ENCODE peak calls at places on chromosomes 16 and 17, in ten cellular contexts. Q is CD8-positive, alpha-beta T cell; N is adrenal gland; O is lower leg skin; R is nephron progenitor cell; F is dorsolateral prefrontal cortex; T is HFFc6; B is fibroblast of lung; D is retinal pigment epithelial cell; Z is HFF-Myc. S is an unnamed sample.

GRCh38 chr17:67376892-67377726 is at the start of gene PITPNC1:
- DNase-seq in N (peak; percentile 88), R (peak; percentile 88), B (peak; percentile 88), T (peak; percentile 83), Q (peak; percentile 81), O (peak; percentile 70), F (peak; percentile 76), Z (no peak), D (no peak), S (peak; percentile 78)

GRCh38 chr17:73201215-73202069 is 8.6 kb downstream of the COG1 start:
- DNase-seq in R (no peak), Q (no peak), T (no peak), N (peak; percentile 84), F (no peak), B (no peak), D (no peak), Z (no peak), O (no peak), S (no peak)

GRCh38 chr17:41519501-41520224 is 973 bp upstream of the KRT15 start:
- DNase-seq in F (no peak), D (no peak), R (no peak), T (no peak), Q (no peak), O (no peak), Z (no peak), B (no peak), N (no peak), S (no peak)

GRCh38 chr17:46180895-46181279 is 12.3 kb downstream of the KANSL1 start:
- DNase-seq in Q (no peak), B (no peak), D (no peak), Z (no peak), N (no peak), F (no peak), O (no peak), R (no peak), T (no peak), S (no peak)

GRCh38 chr17:77470330-77470786 is 329.6 kb downstream of the SEC14L1 start:
- DNase-seq in Q (no peak), R (no peak), B (no peak), O (no peak), F (no peak), N (no peak), Z (no peak), T (no peak), D (no peak), S (no peak)

GRCh38 chr17:19364699-19365498 is 2.4 kb upstream of the B9D1 start:
- DNase-seq in B (peak; percentile 57), R (no peak), D (no peak), Z (no peak), T (no peak), Q (no peak), F (peak; percentile 75), N (peak; percentile 51), O (no peak), S (no peak)

GRCh38 chr16:9042943-9043680 is 48.3 kb upstream of the HAPSTR1 start:
- DNase-seq in B (peak; percentile 89), F (no peak), T (peak; percentile 52), Z (no peak), N (no peak), R (no peak), O (peak; percentile 21), Q (no peak), D (no peak), S (no peak)

GRCh38 chr17:76189741-76190140 is 48.7 kb upstream of the FOXJ1 start:
- DNase-seq in O (no peak), N (no peak), Z (no peak), Q (no peak), D (no peak), B (no peak), T (no peak), R (no peak), F (no peak), S (no peak)

GRCh38 chr16:497258-497657 is 30.3 kb upstream of the CAPN15 start:
- DNase-seq in T (no peak), R (no peak), F (no peak), Z (no peak), B (no peak), Q (no peak), O (no peak), D (no peak), N (no peak), S (no peak)

GRCh38 chr16:23597003-23597756 is 1.1 kb upstream of the NDUFAB1 start:
- DNase-seq in O (no peak), T (peak; percentile 19), R (peak; percentile 18), F (no peak), Q (no peak), B (no peak), Z (no peak), D (no peak), N (peak; percentile 63), S (no peak)

GRCh38 chr17:57869599-57870282 is 19.9 kb upstream of the MRPS23 start:
- DNase-seq in Z (peak; percentile 85), R (no peak), F (no peak), T (peak; percentile 82), N (peak; percentile 62), D (peak; percentile 91), O (no peak), Q (no peak), B (peak; percentile 94), S (no peak)

GRCh38 chr16:29029168-29029994 is 44.5 kb downstream of the LAT start:
- DNase-seq in Q (peak; percentile 70), Z (peak; percentile 77), D (peak; percentile 98), F (no peak), B (peak; percentile 97), O (no peak), R (peak; percentile 15), T (peak; percentile 86), N (peak; percentile 22), S (no peak)

GRCh38 chr17:49748791-49749190 is 15.1 kb downstream of the FAM117A start:
- DNase-seq in N (no peak), O (no peak), B (no peak), F (no peak), T (no peak), R (no peak), Q (no peak), D (no peak), Z (no peak), S (no peak)

GRCh38 chr16:20181386-20181785 is 107.7 kb upstream of the GPR139 start:
- DNase-seq in O (no peak), R (no peak), B (no peak), F (no peak), T (no peak), Z (no peak), D (no peak), N (peak; percentile 21), Q (no peak), S (no peak)

GRCh38 chr16:9072806-9073341 is 18.6 kb upstream of the HAPSTR1 start:
- DNase-seq in Q (no peak), O (no peak), F (no peak), R (no peak), N (no peak), Z (no peak), D (no peak), T (peak; percentile 84), B (peak; percentile 95), S (no peak)

GRCh38 chr16:57186630-57187507 is 740 bp downstream of the RSPRY1 start:
- DNase-seq in T (peak; percentile 10), Q (no peak), F (no peak), D (no peak), O (no peak), R (peak; percentile 13), Z (no peak), N (peak; percentile 26), B (no peak), S (no peak)

GRCh38 chr16:57185945-57186629 is at the start of the genes PSME3IP1 and RSPRY1:
- DNase-seq in N (peak; percentile 100), F (peak; percentile 98), Z (peak; percentile 99), Q (peak; percentile 98), D (peak; percentile 98), T (peak; percentile 100), B (peak; percentile 99), R (peak; percentile 97), O (peak; percentile 99), S (peak; percentile 99)

GRCh38 chr16:57185446-57185944 is 344 bp downstream of the PSME3IP1 start:
- DNase-seq in T (peak; percentile 64), F (peak; percentile 57), Q (no peak), D (no peak), Z (no peak), N (peak; percentile 61), R (peak; percentile 38), B (peak; percentile 66), O (peak; percentile 56), S (no peak)

GRCh38 chr16:57184890-57185445 is 871 bp downstream of the PSME3IP1 start:
- DNase-seq in O (no peak), F (no peak), T (no peak), Q (no peak), R (no peak), B (no peak), N (no peak), D (no peak), Z (no peak), S (no peak)

DNA sequence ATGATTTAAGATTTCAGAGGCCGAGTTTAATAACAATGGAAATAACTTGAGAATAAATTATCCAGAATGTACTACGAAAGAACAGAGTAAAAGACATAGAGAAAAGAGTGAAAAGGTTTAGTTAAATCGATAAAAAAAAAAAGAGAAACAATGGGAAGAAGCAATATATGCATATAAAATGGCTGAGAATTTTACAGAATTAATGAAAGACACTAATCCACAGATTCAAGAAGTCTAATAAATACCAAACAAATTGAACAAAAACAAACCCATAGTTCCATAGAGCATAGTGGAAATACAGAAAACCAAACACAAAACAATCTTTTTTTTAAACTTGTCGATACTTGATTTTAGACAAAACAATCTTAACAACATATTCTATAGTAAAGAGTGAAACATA is 1.7 kb downstream of the PSME3IP1 start:
- DNase-seq in Q (no peak), Z (no peak), O (no peak), B (no peak), N (no peak), R (no peak), D (no peak), T (no peak), F (no peak), S (no peak)
- TF ChIP-seq CTCF in Q (no peak), Z (no peak), O (no peak), B (no peak), N (no peak), R (no peak), D (no peak), T (no peak), F (no peak), S (no peak)

GRCh38 chr17:48107137-48108055 is at the start of gene SNX11:
- DNase-seq in N (peak; percentile 91), Z (peak; percentile 52), O (peak; percentile 84), D (no peak), B (peak; percentile 86), T (peak; percentile 70), Q (peak; percentile 87), R (peak; percentile 91), F (peak; percentile 89), S (peak; percentile 92)
- TF ChIP-seq CTCF in N (no peak), Z (no peak), O (no peak), D (no peak), B (no peak), T (peak; percentile 49), Q (no peak), R (no peak), F (peak; percentile 50), S (no peak)

GRCh38 chr16:5502467-5502869 is 404.9 kb upstream of the EEF2KMT start:
- DNase-seq in T (peak; percentile 2), F (no peak), Q (no peak), Z (no peak), B (peak; percentile 6), R (peak; percentile 53), N (no peak), D (no peak), O (no peak), S (peak; percentile 39)
- TF ChIP-seq CTCF in T (peak; percentile 54), F (peak; percentile 54), Q (no peak), Z (no peak), B (no peak), R (peak; percentile 66), N (peak; percentile 30), D (no peak), O (no peak), S (peak; percentile 77)

GRCh38 chr17:79842656-79843474 is 3.6 kb upstream of the CBX4 start:
- DNase-seq in Z (no peak), Q (no peak), F (no peak), D (no peak), B (no peak), T (no peak), R (peak; percentile 47), O (no peak), N (no peak), S (peak; percentile 27)
- TF ChIP-seq CTCF in Z (no peak), Q (no peak), F (no peak), D (no peak), B (no peak), T (no peak), R (no peak), O (no peak), N (no peak), S (peak; percentile 29)

S was measured in progenitor cell of endocrine pancreas.